ENCODE peak calls at places on chromosomes 2 and 18, in seven cellular contexts. D is CD8-positive, alpha-beta T cell; P is kidney epithelial cell; W is brain microvascular endothelial cell; M is effector memory CD4-positive, alpha-beta T cell; V is IMR-90; G is astrocyte. O is an unnamed sample.

GRCh38 chr2:129709030-129709955 is 270.2 kb upstream of the RAB6C start:
- DNase-seq in D (no peak), P (no peak), W (no peak), M (no peak), V (no peak), G (no peak), O (no peak)

GRCh38 chr2:147515213-147515612 is 329.6 kb upstream of the ACVR2A start:
- DNase-seq in D (no peak), P (no peak), W (no peak), M (no peak), V (no peak), G (no peak), O (no peak)

GRCh38 chr2:190591437-190591836 is 56.9 kb upstream of the NEMP2 start:
- DNase-seq in D (no peak), P (no peak), W (no peak), M (no peak), V (no peak), G (no peak), O (no peak)

GRCh38 chr2:105176429-105176828 is 65.1 kb upstream of the GPR45 start:
- DNase-seq in D (no peak), P (no peak), W (no peak), M (no peak), V (no peak), G (no peak), O (no peak)

GRCh38 chr18:55185391-55185790 is 226.1 kb upstream of the CCDC68 start:
- DNase-seq in D (no peak), P (no peak), W (no peak), M (no peak), V (peak; percentile 1), G (peak; percentile 48), O (no peak)

GRCh38 chr2:96119389-96119751 is 3.0 kb upstream of the ADRA2B start:
- DNase-seq in D (no peak), P (no peak), W (no peak), M (no peak), V (no peak), G (no peak), O (no peak)

GRCh38 chr2:120224256-120224655 is 1.1 kb upstream of the TMEM185B start:
- DNase-seq in D (no peak), P (no peak), W (no peak), M (no peak), V (no peak), G (no peak), O (no peak)

GRCh38 chr18:22179174-22179573 is 9.8 kb downstream of the GATA6 start:
- DNase-seq in D (no peak), P (no peak), W (no peak), M (no peak), V (no peak), G (no peak), O (no peak)

GRCh38 chr2:98514096-98514639 is 69.5 kb downstream of the INPP4A start:
- DNase-seq in D (no peak), P (no peak), W (no peak), M (no peak), V (no peak), G (no peak), O (no peak)

GRCh38 chr18:62425465-62426190 is 97.2 kb upstream of the ZCCHC2 start:
- DNase-seq in D (peak; percentile 3), P (peak; percentile 78), W (peak; percentile 92), M (no peak), V (peak; percentile 96), G (peak; percentile 90), O (peak; percentile 15)

GRCh38 chr2:85807756-85808155 is 54.0 kb downstream of the ATOH8 start:
- DNase-seq in D (no peak), P (no peak), W (no peak), M (no peak), V (no peak), G (no peak), O (no peak)

GRCh38 chr2:146004470-146004869 is 1484.6 kb upstream of the ZEB2 start:
- DNase-seq in D (no peak), P (no peak), W (peak; percentile 31), M (no peak), V (peak; percentile 70), G (peak; percentile 76), O (no peak)

GRCh38 chr2:1790996-1791395 is 46.7 kb upstream of the PXDN start:
- DNase-seq in D (no peak), P (no peak), W (no peak), M (no peak), V (no peak), G (no peak), O (no peak)

GRCh38 chr2:27296466-27296865 is 11.8 kb downstream of the UCN start:
- DNase-seq in D (no peak), P (no peak), W (no peak), M (no peak), V (no peak), G (no peak), O (no peak)

GRCh38 chr2:5937865-5938565 is 245.8 kb downstream of the SOX11 start:
- DNase-seq in D (no peak), P (no peak), W (no peak), M (no peak), V (no peak), G (peak; percentile 13), O (no peak)

GRCh38 chr2:109637749-109638570 is 23.8 kb downstream of the SOWAHC start:
- DNase-seq in D (no peak), P (no peak), W (peak; percentile 32), M (no peak), V (peak; percentile 65), G (no peak), O (no peak)

GRCh38 chr2:33123216-33123615 is 176.5 kb downstream of the LTBP1 start:
- DNase-seq in D (no peak), P (no peak), W (no peak), M (no peak), V (peak; percentile 61), G (peak; percentile 64), O (no peak)

GRCh38 chr2:175454953-175455389 is 273.5 kb upstream of the ATP5MC3 start:
- DNase-seq in D (no peak), P (no peak), W (no peak), M (no peak), V (no peak), G (no peak), O (no peak)

GRCh38 chr18:58222439-58223125 is 178.6 kb downstream of the NEDD4L start:
- DNase-seq in D (no peak), P (no peak), W (no peak), M (no peak), V (peak; percentile 33), G (peak; percentile 52), O (no peak)

GRCh38 chr2:221444106-221444505 is 128.0 kb downstream of the EPHA4 start:
- DNase-seq in D (no peak), P (no peak), W (peak; percentile 79), M (no peak), V (peak; percentile 85), G (peak; percentile 89), O (no peak)

GRCh38 chr18:74682998-74683311 is 85.3 kb downstream of the ZNF407 start:
- DNase-seq in D (no peak), P (no peak), W (no peak), M (no peak), V (peak; percentile 44), G (peak; percentile 36), O (no peak)

GRCh38 chr2:196977491-196977890 is 51.0 kb upstream of the PGAP1 start:
- DNase-seq in D (no peak), P (no peak), W (no peak), M (no peak), V (peak; percentile 23), G (peak; percentile 51), O (no peak)

GRCh38 chr18:58268849-58269248 is 224.8 kb downstream of the NEDD4L start:
- DNase-seq in D (no peak), P (peak; percentile 67), W (peak; percentile 36), M (no peak), V (peak; percentile 55), G (peak; percentile 82), O (no peak)

GRCh38 chr2:221478106-221478863 is 93.8 kb downstream of the EPHA4 start:
- DNase-seq in D (no peak), P (no peak), W (no peak), M (no peak), V (peak; percentile 28), G (no peak), O (no peak)

DNA sequence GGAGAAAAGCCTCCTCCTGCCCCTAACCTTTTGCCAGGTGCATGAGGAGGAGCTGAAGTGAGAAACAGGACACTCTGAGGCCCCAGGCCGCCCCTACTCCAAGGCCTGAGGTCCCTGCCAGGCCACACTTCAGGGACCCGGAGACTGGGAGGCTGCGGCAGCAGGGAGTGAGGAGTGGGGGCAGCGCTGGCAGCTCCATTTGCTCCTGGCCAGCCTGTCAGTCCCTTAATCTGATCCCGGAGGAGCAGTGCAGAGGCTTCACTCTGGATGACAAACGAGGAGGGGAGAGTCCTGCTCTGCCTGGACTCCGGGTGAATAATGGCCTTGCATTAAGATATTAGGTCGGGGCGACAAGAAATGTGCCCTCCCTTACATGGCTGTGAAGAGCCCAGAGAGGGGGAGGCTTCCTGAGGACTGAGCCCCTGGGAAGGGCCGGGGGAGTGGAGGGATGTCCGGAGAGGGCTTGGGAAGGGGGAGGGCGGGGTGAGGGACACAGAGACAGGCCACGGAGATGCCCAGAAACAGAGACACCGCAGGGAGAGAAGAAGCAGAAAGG is 14.3 kb upstream of the PRSS56 start:
- DNase-seq in D (no peak), P (no peak), W (no peak), M (no peak), V (no peak), G (no peak), O (no peak)
- H3K27me3 ChIP-seq in D (peaks cover 7% of the 10 kb centered on the region), P (peaks cover 70% of the 10 kb centered on the region), W (peaks cover 49% of the 10 kb centered on the region), M (peaks cover 15% of the 10 kb centered on the region), V (peaks cover 57% of the 10 kb centered on the region), G (peaks cover 43% of the 10 kb centered on the region), O (peaks cover 8% of the 10 kb centered on the region)

DNA sequence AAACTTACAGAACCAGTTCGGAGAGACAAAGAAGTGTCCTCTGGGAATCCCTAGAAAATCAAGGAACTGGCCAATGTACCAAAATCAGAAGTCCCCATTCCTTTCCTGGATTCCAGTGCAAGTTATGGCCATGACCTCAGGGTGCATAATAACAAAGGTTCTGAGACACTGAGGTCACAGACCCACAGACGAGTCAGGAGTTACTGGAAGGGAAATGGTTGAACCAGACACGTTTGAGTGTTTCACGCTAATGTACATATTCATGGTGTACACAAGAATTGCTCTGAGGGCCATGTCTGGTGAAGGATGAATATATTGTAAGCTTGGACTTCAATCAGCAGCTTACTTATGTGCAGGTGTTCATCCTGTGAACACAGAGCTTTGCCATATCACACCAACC is 58.7 kb upstream of the KLHL29 start:
- DNase-seq in D (no peak), P (no peak), W (no peak), M (no peak), V (no peak), G (no peak), O (no peak)
- H3K27me3 ChIP-seq in D (no peaks in the 10 kb centered on the region), P (peaks cover 2% of the 10 kb centered on the region), W (no peaks in the 10 kb centered on the region), M (no peaks in the 10 kb centered on the region), V (peaks cover 11% of the 10 kb centered on the region), G (no peaks in the 10 kb centered on the region), O (no peaks in the 10 kb centered on the region)

GRCh38 chr2:174344716-174345472 is 10.1 kb downstream of the SP9 start:
- DNase-seq in D (no peak), P (no peak), W (no peak), M (no peak), V (peak; percentile 63), G (peak; percentile 37), O (no peak)
- H3K27me3 ChIP-seq in D (peaks cover 45% of the 10 kb centered on the region), P (peaks cover 44% of the 10 kb centered on the region), W (peaks cover 44% of the 10 kb centered on the region), M (peaks cover 53% of the 10 kb centered on the region), V (peaks cover 50% of the 10 kb centered on the region), G (peaks cover 48% of the 10 kb centered on the region), O (peaks cover 48% of the 10 kb centered on the region)

DNA sequence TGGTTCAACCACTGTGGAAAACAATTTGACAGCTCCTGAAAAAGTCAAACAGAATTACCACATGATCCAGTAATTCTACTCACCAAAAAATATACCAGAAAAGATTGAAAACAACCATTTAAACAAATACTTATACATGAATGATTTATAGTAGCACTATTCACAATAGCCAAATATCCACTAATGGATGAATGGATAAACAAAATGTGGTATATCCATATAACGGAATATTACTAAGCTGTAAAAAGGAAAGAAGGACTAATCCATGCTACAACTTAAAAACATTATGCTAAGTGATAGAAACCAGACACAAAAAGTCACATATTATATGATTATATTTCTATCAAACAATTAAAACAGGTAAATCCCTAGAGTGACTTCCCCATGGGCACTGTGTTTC is 131.5 kb downstream of the SPOPL start:
- DNase-seq in D (no peak), P (no peak), W (no peak), M (no peak), V (no peak), G (no peak), O (no peak)
- H3K27me3 ChIP-seq in D (no peaks in the 10 kb centered on the region), P (no peaks in the 10 kb centered on the region), W (no peaks in the 10 kb centered on the region), M (no peaks in the 10 kb centered on the region), V (no peaks in the 10 kb centered on the region), G (no peaks in the 10 kb centered on the region), O (no peaks in the 10 kb centered on the region)